ENCODE peak calls at places on chromosomes 5 and 9, in five cellular contexts. B, G, D, A and V are unnamed samples.

GRCh38 chr5:133347039-133347438 is 265.3 kb downstream of the FSTL4 start:
- DNase-seq in B (peak), G (no peak), D (peak), A (no peak), V (no peak)

GRCh38 chr9:131420913-131421312 is 27.0 kb downstream of the PRRC2B start:
- DNase-seq in B (no peak), G (no peak), D (peak), A (no peak), V (no peak)

GRCh38 chr5:78691073-78691960 is 42.7 kb upstream of the LHFPL2 start:
- DNase-seq in B (no peak), G (no peak), D (no peak), A (no peak), V (no peak)

GRCh38 chr9:124202447-124202971 is 55.2 kb upstream of the NEK6 start:
- DNase-seq in B (peak), G (peak), D (no peak), A (no peak), V (no peak)

GRCh38 chr9:120905794-120906248 is 20.8 kb downstream of the TRAF1 start:
- DNase-seq in B (peak), G (no peak), D (no peak), A (no peak), V (no peak)

GRCh38 chr5:92409131-92409530 is 1026.0 kb upstream of the ARRDC3 start:
- DNase-seq in B (no peak), G (no peak), D (no peak), A (no peak), V (no peak)

GRCh38 chr9:5479994-5480694 is 29.8 kb downstream of the CD274 start:
- DNase-seq in B (no peak), G (no peak), D (no peak), A (no peak), V (no peak)

GRCh38 chr5:80231693-80232092 is 24.2 kb downstream of the SERINC5 start:
- DNase-seq in B (no peak), G (no peak), D (no peak), A (no peak), V (no peak)

GRCh38 chr9:136489731-136490130 is 6.9 kb upstream of the SEC16A start:
- DNase-seq in B (no peak), G (no peak), D (no peak), A (no peak), V (no peak)

DNA sequence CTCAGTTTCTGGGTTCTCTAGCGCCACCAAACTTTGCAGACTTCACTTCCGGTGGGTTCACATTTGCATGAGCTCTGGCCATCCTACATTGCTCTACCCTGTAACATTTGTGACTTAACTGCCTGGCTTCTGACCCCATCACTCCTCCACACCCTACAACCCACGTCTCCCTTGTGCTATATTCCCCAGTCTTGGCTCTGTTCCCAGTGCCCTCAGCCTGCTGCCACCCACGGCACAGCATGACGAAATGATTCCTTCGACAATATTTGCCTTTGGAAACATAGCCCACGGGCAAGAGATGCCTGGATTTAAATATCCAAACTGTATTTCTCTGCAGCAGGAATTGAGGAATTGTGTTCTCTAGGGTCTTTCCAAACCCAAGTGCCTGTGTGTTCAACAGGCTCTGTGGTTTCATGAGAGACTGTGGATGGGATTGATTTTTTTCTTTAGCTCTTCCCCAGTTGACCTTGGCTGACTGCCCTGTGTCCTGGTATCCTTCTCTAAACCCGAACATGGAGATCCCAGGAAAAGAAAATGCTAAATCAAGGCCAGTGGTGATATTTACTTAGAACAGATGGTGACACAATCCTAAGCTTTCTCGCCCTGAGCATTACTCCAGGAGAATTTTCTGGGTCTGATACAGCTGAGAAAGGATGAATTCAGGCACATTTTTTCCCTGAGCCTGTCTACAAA is 44.4 kb upstream of the GRIA1 start:
- DNase-seq in B (no peak), G (no peak), D (no peak), A (no peak), V (no peak)
- TF ChIP-seq USF2 in B (no peak), G (no peak), D (no peak), A (no peak), V (no peak)

GRCh38 chr5:103217101-103217500 is 41.5 kb upstream of the MACIR start:
- DNase-seq in B (no peak), G (no peak), D (no peak), A (no peak), V (no peak)
- TF ChIP-seq ATF3 in B (no peak), G (no peak), D (no peak), A (no peak), V (no peak)

GRCh38 chr5:169385636-169386035 is 84.7 kb upstream of the SLIT3 start:
- DNase-seq in B (no peak), G (no peak), D (no peak), A (no peak), V (no peak)

GRCh38 chr5:169393907-169394306 is 93.0 kb upstream of the SLIT3 start:
- DNase-seq in B (no peak), G (no peak), D (no peak), A (no peak), V (no peak)

GRCh38 chr5:169390265-169390664 is 89.3 kb upstream of the SLIT3 start:
- DNase-seq in B (no peak), G (no peak), D (no peak), A (no peak), V (no peak)

GRCh38 chr5:169384661-169385060 is 83.7 kb upstream of the SLIT3 start:
- DNase-seq in B (no peak), G (no peak), D (no peak), A (no peak), V (no peak)

GRCh38 chr5:169389318-169389717 is 88.4 kb upstream of the SLIT3 start:
- DNase-seq in B (no peak), G (no peak), D (no peak), A (no peak), V (no peak)
- TF ChIP-seq USF2 in B (no peak), G (no peak), D (no peak), A (no peak), V (no peak)

DNA sequence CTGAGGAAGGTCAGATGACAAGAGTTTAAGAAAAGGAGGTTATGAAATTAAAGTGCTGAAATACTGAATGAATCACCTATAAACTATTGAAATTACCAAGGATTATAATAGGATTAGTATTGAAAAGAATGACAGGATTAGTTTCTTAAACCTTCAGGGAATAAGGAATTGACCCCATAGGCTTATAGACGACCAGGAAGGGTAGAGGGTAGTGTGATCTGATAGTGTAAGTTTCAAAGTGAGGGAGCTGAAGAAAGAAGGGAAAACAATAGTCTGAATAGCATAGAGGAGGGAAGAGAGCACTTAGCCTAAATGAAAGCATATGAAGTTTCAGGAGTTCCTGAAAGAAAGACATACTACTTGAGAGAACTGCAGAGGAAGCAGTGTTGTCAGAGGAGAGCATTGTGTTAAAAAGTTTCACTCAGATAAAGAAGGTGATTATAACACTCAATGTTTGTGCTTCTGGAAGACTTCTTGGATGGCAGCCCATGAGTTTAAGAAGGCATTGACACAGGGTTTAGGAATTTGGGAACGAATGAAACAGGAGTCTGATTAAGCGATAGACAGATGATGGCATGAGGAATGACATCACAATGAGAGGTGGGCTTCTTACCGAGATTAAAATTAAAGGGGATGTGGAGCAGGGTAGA is 557.9 kb upstream of the GRAMD2B start:
- DNase-seq in B (no peak), G (no peak), D (no peak), A (no peak), V (no peak)
- TF ChIP-seq ATF3 in B (no peak), G (no peak), D (no peak), A (no peak), V (no peak)

GRCh38 chr5:310516-310915 is 11.0 kb upstream of the AHRR start:
- DNase-seq in B (no peak), G (no peak), D (no peak), A (no peak), V (no peak)

GRCh38 chr5:307306-307705 is 14.2 kb upstream of the AHRR start:
- DNase-seq in B (no peak), G (no peak), D (no peak), A (no peak), V (no peak)

GRCh38 chr5:310941-311434 is 10.5 kb upstream of the AHRR start:
- DNase-seq in B (no peak), G (no peak), D (no peak), A (no peak), V (no peak)

GRCh38 chr5:307794-308579 is 13.5 kb upstream of the AHRR start:
- DNase-seq in B (no peak), G (no peak), D (no peak), A (no peak), V (no peak)

DNA sequence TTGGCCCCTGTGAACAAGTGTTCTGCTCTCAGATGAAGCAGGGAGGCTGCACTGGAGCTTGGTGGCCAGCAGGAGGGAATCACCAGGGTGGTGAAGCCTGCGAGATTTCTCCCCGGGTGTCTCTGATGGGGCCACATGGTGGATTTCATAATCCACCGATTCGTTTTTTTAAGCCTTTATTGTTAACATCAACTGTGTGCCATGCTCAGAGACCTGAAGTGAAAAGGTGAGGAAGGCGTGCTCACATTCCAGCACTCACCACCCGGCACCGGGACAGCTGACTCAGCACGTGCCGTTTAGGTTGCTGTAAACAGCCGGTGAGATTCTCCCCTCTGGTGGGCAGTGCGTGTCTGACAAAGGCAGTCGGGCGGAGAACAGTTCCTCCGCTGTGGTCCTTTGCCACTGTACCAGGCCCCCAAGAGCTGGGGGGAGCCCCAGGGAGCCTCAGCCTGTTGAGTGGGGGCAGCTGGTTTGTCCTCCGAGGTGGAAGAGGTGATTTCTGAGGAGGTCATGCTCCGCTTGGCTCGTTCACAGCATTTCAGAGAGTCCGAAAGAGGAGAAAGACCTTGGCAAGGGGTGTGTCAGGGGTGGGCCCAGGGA is 12.7 kb upstream of the AHRR start:
- DNase-seq in B (peak), G (no peak), D (no peak), A (no peak), V (no peak)
- TF ChIP-seq USF2 in B (no peak), G (no peak), D (no peak), A (no peak), V (no peak)

GRCh38 chr9:31359071-31359470 is 1025.4 kb upstream of the ACO1 start:
- DNase-seq in B (no peak), G (no peak), D (no peak), A (no peak), V (no peak)

GRCh38 chr9:31355965-31356364 is 1028.5 kb upstream of the ACO1 start:
- DNase-seq in B (no peak), G (no peak), D (no peak), A (no peak), V (no peak)

GRCh38 chr9:31355159-31355882 is 1029.1 kb upstream of the ACO1 start:
- DNase-seq in B (no peak), G (no peak), D (no peak), A (no peak), V (no peak)
- TF ChIP-seq ATF3 in B (no peak), G (no peak), D (no peak), A (no peak), V (no peak)

GRCh38 chr5:75200776-75201175 is 35.9 kb downstream of the ANKRD31 start:
- DNase-seq in B (no peak), G (no peak), D (no peak), A (no peak), V (no peak)

GRCh38 chr5:75199946-75200345 is 36.7 kb downstream of the ANKRD31 start:
- DNase-seq in B (no peak), G (no peak), D (no peak), A (no peak), V (no peak)

GRCh38 chr5:75197746-75198145 is 38.9 kb downstream of the ANKRD31 start:
- DNase-seq in B (no peak), G (no peak), D (no peak), A (no peak), V (no peak)

GRCh38 chr5:75202935-75203334 is 33.7 kb downstream of the ANKRD31 start:
- DNase-seq in B (no peak), G (no peak), D (no peak), A (no peak), V (no peak)

GRCh38 chr5:75203604-75204003 is 33.1 kb downstream of the ANKRD31 start:
- DNase-seq in B (no peak), G (no peak), D (no peak), A (no peak), V (no peak)
- TF ChIP-seq USF2 in B (no peak), G (no peak), D (no peak), A (no peak), V (no peak)